ENCODE peak calls at places on chromosomes 4 and X, in six cellular contexts. W is trophoblast cell; X is uterus; O is activated T-helper 1 cell treated with anti-CD3 and anti-CD28 coated beads, Interleukin-12 subunit alpha, Interleukin-12 subunit beta, Interleukin-2, Interleukin-4 antibody, amounts not matched to agents 30 ng/mL and 10 ng/mL and 1 ng/mL, durations not matched to agents 14 hours and 24 hours and 36 hours; M is KBM-7; T is head of caudate nucleus. P is an unnamed sample.

GRCh38 chrX:23656684-23657083 is 10.6 kb upstream of the PRDX4 start:
- DNase-seq in W (no peak), X (no peak), O (no peak), M (no peak), T (no peak), P (no peak)

GRCh38 chr4:6489962-6490361 is 17.5 kb upstream of the PPP2R2C start:
- DNase-seq in W (no peak), X (no peak), O (no peak), M (no peak), T (no peak), P (no peak)

GRCh38 chrX:130793966-130794365 is 109.0 kb downstream of the ENOX2 start:
- DNase-seq in W (no peak), X (no peak), O (no peak), M (no peak), T (no peak), P (no peak)

GRCh38 chr4:16227462-16227868 is 1.2 kb upstream of the TAPT1 start:
- DNase-seq in W (no peak), X (peak), O (no peak), M (peak), T (no peak), P (peak)

GRCh38 chr4:183320211-183321068 is at the start of gene CLDN22:
- DNase-seq in W (no peak), X (no peak), O (no peak), M (no peak), T (no peak), P (no peak)

GRCh38 chr4:3010577-3010976 is 47.2 kb downstream of the GRK4 start:
- DNase-seq in W (peak), X (no peak), O (no peak), M (no peak), T (no peak), P (no peak)

GRCh38 chr4:128604840-128605239 is 204.7 kb upstream of the JADE1 start:
- DNase-seq in W (peak), X (no peak), O (no peak), M (peak), T (no peak), P (no peak)

GRCh38 chrX:39596437-39596836 is 501.3 kb downstream of the BCOR start:
- DNase-seq in W (no peak), X (no peak), O (no peak), M (no peak), T (no peak), P (no peak)

GRCh38 chr4:75889537-75890199 is 12.6 kb downstream of the PPEF2 start:
- DNase-seq in W (no peak), X (no peak), O (no peak), M (no peak), T (no peak), P (no peak)

GRCh38 chrX:2500681-2501151 is at the start of the genes DHRSX and ZBED1:
- DNase-seq in W (peak), X (no peak), O (peak), M (no peak), T (no peak), P (no peak)

GRCh38 chr4:54224960-54225670 is 4.0 kb upstream of the PDGFRA start:
- DNase-seq in W (no peak), X (peak), O (no peak), M (no peak), T (no peak), P (no peak)

GRCh38 chr4:1337376-1337831 is 9.6 kb upstream of the UVSSA start:
- DNase-seq in W (no peak), X (no peak), O (peak), M (no peak), T (no peak), P (no peak)

GRCh38 chrX:43663173-43663572 is 7.1 kb downstream of the MAOA start:
- DNase-seq in W (no peak), X (no peak), O (no peak), M (no peak), T (no peak), P (no peak)

GRCh38 chrX:119398587-119398973 is 556 bp upstream of the SLC25A43 start:
- DNase-seq in W (no peak), X (no peak), O (no peak), M (no peak), T (no peak), P (no peak)

GRCh38 chrX:69496143-69496542 is 8.0 kb upstream of the NALF2 start:
- DNase-seq in W (no peak), X (no peak), O (no peak), M (no peak), T (no peak), P (no peak)

GRCh38 chr4:1204828-1205591 is 32.6 kb upstream of the SPON2 start:
- DNase-seq in W (no peak), X (peak), O (no peak), M (no peak), T (peak), P (no peak)

GRCh38 chr4:66252291-66252690 is 582.0 kb upstream of the EPHA5 start:
- DNase-seq in W (no peak), X (no peak), O (no peak), M (no peak), T (no peak), P (no peak)

GRCh38 chrX:139086243-139086642 is 374.7 kb upstream of the FGF13 start:
- DNase-seq in W (no peak), X (no peak), O (no peak), M (no peak), T (no peak), P (peak)

GRCh38 chr4:39591290-39591689 is 47.4 kb downstream of the SMIM14 start:
- DNase-seq in W (no peak), X (no peak), O (no peak), M (no peak), T (no peak), P (no peak)

GRCh38 chrX:56765816-56766553 is 36.9 kb downstream of the NBDY start:
- DNase-seq in W (no peak), X (no peak), O (no peak), M (no peak), T (no peak), P (no peak)

P was measured in GF-D8.